ENCODE peak calls at places on chromosomes 6 and 20, in four cellular contexts. N is KBM-7; R is activated naive CD4-positive, alpha-beta T cell; O is stimulated activated CD4-positive, alpha-beta T cell treated with anti-CD3 and anti-CD28 coated beads, Interleukin-1b, Interleukin-23, amount 100 ng/mL, for 1 hour. P is an unnamed sample.
A peak's percentile ranks its signal among the peaks of the same experiment; 100 is the strongest.

GRCh38 chr6:36997811-36998722 is 7.4 kb upstream of the FGD2 start:
- DNase-seq in N (no peak), R (no peak), O (no peak), P (no peak)

GRCh38 chr6:31531771-31532643 is 3.2 kb downstream of the MCCD1 start:
- DNase-seq in N (no peak), R (no peak), O (no peak), P (no peak)

GRCh38 chr6:145199961-145200360 is 535.4 kb downstream of the EPM2A start:
- DNase-seq in N (no peak), R (no peak), O (no peak), P (no peak)

GRCh38 chr6:73580247-73581149 is 59.7 kb upstream of the EEF1A1 start:
- DNase-seq in N (peak; percentile 81), R (no peak), O (peak; percentile 53), P (peak; percentile 23)

GRCh38 chr6:25555188-25555587 is 96.8 kb upstream of the SCGN start:
- DNase-seq in N (no peak), R (no peak), O (no peak), P (no peak)

GRCh38 chr20:40816039-40816352 is 127.0 kb upstream of the MAFB start:
- DNase-seq in N (no peak), R (no peak), O (no peak), P (no peak)

GRCh38 chr6:117352466-117353081 is 73.2 kb downstream of the ROS1 start:
- DNase-seq in N (peak; percentile 3), R (no peak), O (no peak), P (no peak)

GRCh38 chr20:58399926-58400325 is 10.9 kb downstream of the VAPB start:
- DNase-seq in N (no peak), R (no peak), O (no peak), P (no peak)

GRCh38 chr20:2840967-2841531 is 504 bp downstream of the VPS16 start:
- DNase-seq in N (peak; percentile 35), R (peak; percentile 25), O (peak; percentile 9), P (no peak)

GRCh38 chr6:126318797-126319196 is 21.1 kb upstream of the CENPW start:
- DNase-seq in N (no peak), R (no peak), O (no peak), P (no peak)

GRCh38 chr20:50664248-50664647 is 27.1 kb downstream of the RIPOR3 start:
- DNase-seq in N (no peak), R (no peak), O (no peak), P (no peak)

GRCh38 chr6:84731901-84732300 is 32.5 kb downstream of the TBX18 start:
- DNase-seq in N (no peak), R (no peak), O (no peak), P (no peak)

GRCh38 chr6:149094156-149094555 is 223.4 kb upstream of the TAB2 start:
- DNase-seq in N (no peak), R (no peak), O (no peak), P (no peak)

GRCh38 chr6:157410088-157410487 is 29.1 kb downstream of the ZDHHC14 start:
- DNase-seq in N (no peak), R (no peak), O (no peak), P (no peak)

GRCh38 chr6:7912736-7913517 is 2.3 kb upstream of the TXNDC5 start:
- DNase-seq in N (no peak), R (no peak), O (no peak), P (no peak)

GRCh38 chr6:132007474-132008190 is 56.5 kb upstream of the CCN2 start:
- DNase-seq in N (no peak), R (no peak), O (no peak), P (no peak)

GRCh38 chr6:90079555-90080490 is 185.6 kb downstream of the GJA10 start:
- DNase-seq in N (no peak), R (no peak), O (no peak), P (no peak)

GRCh38 chr6:97215157-97215769 is 67.8 kb downstream of the MMS22L start:
- DNase-seq in N (peak; percentile 43), R (no peak), O (no peak), P (no peak)

GRCh38 chr6:2531426-2532208 is 219.1 kb downstream of the MYLK4 start:
- DNase-seq in N (no peak), R (no peak), O (no peak), P (no peak)

GRCh38 chr20:17443326-17443858 is 87.8 kb downstream of the BFSP1 start:
- DNase-seq in N (no peak), R (no peak), O (no peak), P (no peak)

GRCh38 chr6:161249327-161249726 is 24.5 kb downstream of the AGPAT4 start:
- DNase-seq in N (no peak), R (no peak), O (no peak), P (no peak)

GRCh38 chr6:57173886-57174510 is 1.9 kb downstream of the BAG2 start:
- DNase-seq in N (peak; percentile 49), R (no peak), O (no peak), P (no peak)

GRCh38 chr6:169997930-169998218 is 246.5 kb downstream of the ERMARD start:
- DNase-seq in N (peak; percentile 32), R (no peak), O (no peak), P (no peak)

GRCh38 chr6:30709101-30709868 is 7.8 kb downstream of the MDC1 start:
- DNase-seq in N (no peak), R (no peak), O (no peak), P (no peak)

GRCh38 chr20:33915726-33916331 is 77.9 kb upstream of the RALY start:
- DNase-seq in N (peak; percentile 39), R (peak; percentile 29), O (peak; percentile 46), P (no peak)

GRCh38 chr6:18168264-18168663 is 13.0 kb downstream of the KDM1B start:
- DNase-seq in N (no peak), R (no peak), O (no peak), P (no peak)

P was measured in activated gamma-delta T cell.